ENCODE peak calls at places on chromosomes 13 and 19, in five cellular contexts. X, Y, O, A and W are unnamed samples. For H3K36me3, the result is how much of the 10 kb centered on the place peaks cover.

GRCh38 chr19:11306337-11306736 is 10.4 kb downstream of the TSPAN16 start:
- DNase-seq in X (no peak), Y (no peak), O (no peak), A (no peak), W (no peak)

GRCh38 chr13:51815848-51816247 is 11.9 kb upstream of the DHRS12 start:
- DNase-seq in X (no peak), Y (no peak), O (no peak), A (no peak), W (no peak)

GRCh38 chr19:39987167-39987566 is 9.7 kb upstream of the ZNF546 start:
- DNase-seq in X (no peak), Y (no peak), O (no peak), A (no peak), W (no peak)

GRCh38 chr19:29678484-29679106 is 13.3 kb downstream of the PLEKHF1 start:
- DNase-seq in X (peak), Y (peak), O (no peak), A (peak), W (no peak)

GRCh38 chr13:33334831-33335230 is 49.3 kb upstream of the STARD13 start:
- DNase-seq in X (no peak), Y (no peak), O (no peak), A (no peak), W (no peak)

GRCh38 chr19:35207391-35207871 is 21.1 kb downstream of the FAM187B start:
- DNase-seq in X (no peak), Y (no peak), O (no peak), A (no peak), W (no peak)

GRCh38 chr19:46927106-46927505 is 66.3 kb downstream of the ARHGAP35 start:
- DNase-seq in X (no peak), Y (no peak), O (no peak), A (no peak), W (no peak)

GRCh38 chr13:93352616-93353015 is 126.0 kb downstream of the GPC6 start:
- DNase-seq in X (no peak), Y (no peak), O (no peak), A (no peak), W (no peak)

GRCh38 chr13:103386341-103386740 is 320.1 kb upstream of the SLC10A2 start:
- DNase-seq in X (no peak), Y (no peak), O (no peak), A (no peak), W (no peak)

GRCh38 chr13:42394361-42395065 is 122.6 kb downstream of the AKAP11 start:
- DNase-seq in X (no peak), Y (no peak), O (no peak), A (no peak), W (no peak)

GRCh38 chr13:91185294-91185863 is 162.1 kb upstream of the MIR17HG start:
- DNase-seq in X (no peak), Y (no peak), O (no peak), A (no peak), W (no peak)

GRCh38 chr13:39688699-39689405 is 33.4 kb downstream of the COG6 start:
- DNase-seq in X (no peak), Y (no peak), O (no peak), A (no peak), W (no peak)

GRCh38 chr19:47663911-47664771 is 49.1 kb upstream of the EHD2 start:
- DNase-seq in X (peak), Y (peak), O (peak), A (no peak), W (peak)

GRCh38 chr13:102555914-102556553 is 40.8 kb upstream of the TPP2 start:
- DNase-seq in X (no peak), Y (no peak), O (no peak), A (no peak), W (no peak)

GRCh38 chr13:76917096-76917495 is 30.9 kb upstream of the KCTD12 start:
- DNase-seq in X (no peak), Y (no peak), O (no peak), A (no peak), W (no peak)

GRCh38 chr13:60226507-60226906 is 62.8 kb upstream of the DIAPH3 start:
- DNase-seq in X (no peak), Y (no peak), O (peak), A (no peak), W (no peak)

GRCh38 chr19:29622191-29623070 is 16.3 kb downstream of the POP4 start:
- DNase-seq in X (no peak), Y (no peak), O (no peak), A (peak), W (no peak)

GRCh38 chr13:30845297-30846214 is 60.5 kb upstream of the MEDAG start:
- DNase-seq in X (no peak), Y (no peak), O (no peak), A (no peak), W (no peak)

GRCh38 chr19:29783627-29784190 is 28.1 kb upstream of the CCNE1 start:
- DNase-seq in X (no peak), Y (no peak), O (no peak), A (no peak), W (no peak)

GRCh38 chr19:45742969-45743368 is 9.7 kb downstream of the MEIOSIN start:
- DNase-seq in X (no peak), Y (no peak), O (no peak), A (no peak), W (no peak)

GRCh38 chr13:87255394-87255793 is 415.8 kb upstream of the SLITRK5 start:
- DNase-seq in X (no peak), Y (no peak), O (no peak), A (no peak), W (no peak)

GRCh38 chr19:18577365-18577914 is 5.8 kb downstream of the UBA52 start:
- DNase-seq in X (no peak), Y (no peak), O (no peak), A (no peak), W (no peak)

GRCh38 chr19:35344511-35345031 is 3.1 kb upstream of the FFAR1 start:
- DNase-seq in X (no peak), Y (no peak), O (peak), A (peak), W (no peak)

GRCh38 chr19:58474997-58475713 is 997 bp upstream of the ZNF446 start:
- DNase-seq in X (no peak), Y (no peak), O (no peak), A (no peak), W (no peak)

GRCh38 chr13:41905600-41906254 is 55.2 kb downstream of the VWA8 start:
- DNase-seq in X (no peak), Y (no peak), O (no peak), A (no peak), W (no peak)

GRCh38 chr13:20127563-20128458 is 33.0 kb downstream of the GJA3 start:
- DNase-seq in X (peak), Y (peak), O (peak), A (peak), W (peak)

GRCh38 chr13:92842145-92842544 is 384.5 kb upstream of the GPC6 start:
- DNase-seq in X (no peak), Y (no peak), O (no peak), A (no peak), W (no peak)

GRCh38 chr13:99995104-99995502 is 13.5 kb downstream of the ZIC2 start:
- DNase-seq in X (no peak), Y (no peak), O (no peak), A (no peak), W (no peak)

GRCh38 chr19:20422616-20423205 is 142.9 kb downstream of the ZNF737 start:
- DNase-seq in X (no peak), Y (peak), O (no peak), A (peak), W (no peak)

GRCh38 chr13:67048793-67049150 is 181.4 kb downstream of the PCDH9 start:
- DNase-seq in X (no peak), Y (no peak), O (no peak), A (no peak), W (no peak)

GRCh38 chr13:87877477-87877876 is 206.3 kb downstream of the SLITRK5 start:
- DNase-seq in X (no peak), Y (no peak), O (no peak), A (no peak), W (no peak)

DNA sequence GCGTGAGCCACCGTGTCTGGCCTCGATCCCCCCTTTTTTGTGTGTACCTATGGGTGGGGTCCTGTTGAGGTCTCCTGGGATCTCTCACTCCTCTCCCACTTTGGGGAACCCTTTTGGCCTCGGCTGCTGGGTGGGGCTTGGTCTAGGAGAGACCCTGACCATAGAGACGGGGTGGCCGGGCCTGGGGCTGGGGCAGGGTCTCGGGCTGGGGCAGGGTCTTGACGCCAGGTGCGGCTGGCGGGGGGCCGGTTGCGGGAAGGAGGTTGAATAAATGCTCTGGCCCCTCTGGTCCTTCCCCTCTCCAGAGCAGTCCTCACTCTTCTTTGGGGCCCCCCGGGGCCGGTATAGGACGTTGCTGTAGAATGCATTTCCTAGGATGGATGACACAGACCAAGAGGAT is 9.7 kb downstream of the TMIGD2 start:
- DNase-seq in X (no peak), Y (no peak), O (no peak), A (no peak), W (no peak)
- H3K36me3 ChIP-seq in X (under half), Y (under half), O (under half), A (under half), W (under half)

DNA sequence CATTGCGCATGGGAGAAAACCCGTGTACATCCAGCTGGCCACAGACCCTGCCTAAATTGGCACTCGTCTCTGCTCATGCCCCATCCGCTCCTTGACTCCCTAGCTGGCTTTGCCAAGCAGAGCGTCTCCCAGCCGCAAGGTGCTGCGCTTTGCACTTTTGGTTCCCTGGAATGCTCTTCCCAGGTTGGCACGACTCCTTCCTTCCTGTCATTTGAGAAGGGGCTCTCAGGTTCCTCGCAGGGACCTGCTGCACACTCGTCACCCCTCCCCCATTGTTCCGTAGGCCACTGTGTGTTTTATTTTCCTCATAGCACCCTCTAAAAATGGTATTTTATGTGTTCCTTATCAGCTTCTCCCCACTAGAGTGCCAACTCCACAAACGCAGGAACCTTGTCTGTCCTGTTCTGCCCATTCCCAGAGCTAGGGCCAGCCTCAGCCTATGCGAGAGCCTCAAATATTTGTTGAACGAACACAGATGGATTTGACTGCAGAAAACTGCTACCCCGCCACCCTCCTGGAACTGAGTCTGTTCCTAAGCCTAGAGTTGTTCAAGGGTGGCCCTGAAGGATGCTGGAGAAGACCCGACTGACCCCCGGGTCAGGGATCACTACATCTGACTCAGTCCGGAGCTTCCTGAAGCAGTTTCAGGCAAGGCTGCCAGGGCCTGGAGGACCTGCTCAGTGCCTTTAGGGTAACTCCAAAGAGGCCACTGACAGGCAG is 8.4 kb upstream of the CEBPA start:
- DNase-seq in X (no peak), Y (no peak), O (peak), A (no peak), W (no peak)
- TF ChIP-seq POLR2A in X (no peak), Y (no peak), O (no peak), A (no peak), W (no peak)

GRCh38 chr13:43784491-43784890 is 2.3 kb downstream of the ENOX1 start:
- DNase-seq in X (no peak), Y (no peak), O (no peak), A (no peak), W (no peak)

GRCh38 chr13:43782686-43783085 is 4.1 kb downstream of the ENOX1 start:
- DNase-seq in X (no peak), Y (no peak), O (no peak), A (no peak), W (no peak)

GRCh38 chr13:43785166-43785680 is 1.5 kb downstream of the ENOX1 start:
- DNase-seq in X (no peak), Y (no peak), O (no peak), A (no peak), W (no peak)

GRCh38 chr13:43785681-43786471 is 896 bp downstream of the ENOX1 start:
- DNase-seq in X (peak), Y (peak), O (peak), A (peak), W (peak)

DNA sequence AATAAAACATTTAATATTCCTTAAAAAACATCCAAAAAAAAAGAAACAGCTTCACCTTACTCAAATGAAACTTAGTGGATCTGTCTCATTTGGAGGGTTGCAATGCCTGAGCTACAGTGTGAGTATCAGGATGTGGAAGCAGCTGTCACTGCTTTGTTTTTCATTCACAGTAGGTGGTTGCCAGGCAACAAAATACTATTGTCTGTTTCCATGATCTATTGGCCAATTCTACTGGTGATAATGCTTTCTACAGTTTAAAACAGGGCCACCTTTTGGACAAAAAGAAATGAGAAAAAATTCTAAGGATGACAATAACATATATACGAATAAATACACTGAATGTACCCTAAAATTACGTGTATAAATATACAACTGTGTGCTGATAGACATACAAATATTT is 3.0 kb downstream of the ENOX1 start:
- DNase-seq in X (no peak), Y (no peak), O (no peak), A (no peak), W (no peak)
- H3K27ac ChIP-seq in X (no peak), Y (no peak), O (no peak), A (peak), W (no peak)

GRCh38 chr19:49349567-49349966 is 12.6 kb downstream of the TEAD2 start:
- DNase-seq in X (no peak), Y (no peak), O (no peak), A (no peak), W (no peak)

GRCh38 chr19:49344516-49345423 is 9.6 kb downstream of the CD37 start:
- DNase-seq in X (no peak), Y (no peak), O (no peak), A (no peak), W (no peak)

GRCh38 chr19:49348305-49349188 is 13.3 kb downstream of the CD37 start:
- DNase-seq in X (no peak), Y (no peak), O (no peak), A (no peak), W (no peak)

GRCh38 chr19:49347835-49348234 is 12.6 kb downstream of the CD37 start:
- DNase-seq in X (peak), Y (no peak), O (no peak), A (no peak), W (no peak)

DNA sequence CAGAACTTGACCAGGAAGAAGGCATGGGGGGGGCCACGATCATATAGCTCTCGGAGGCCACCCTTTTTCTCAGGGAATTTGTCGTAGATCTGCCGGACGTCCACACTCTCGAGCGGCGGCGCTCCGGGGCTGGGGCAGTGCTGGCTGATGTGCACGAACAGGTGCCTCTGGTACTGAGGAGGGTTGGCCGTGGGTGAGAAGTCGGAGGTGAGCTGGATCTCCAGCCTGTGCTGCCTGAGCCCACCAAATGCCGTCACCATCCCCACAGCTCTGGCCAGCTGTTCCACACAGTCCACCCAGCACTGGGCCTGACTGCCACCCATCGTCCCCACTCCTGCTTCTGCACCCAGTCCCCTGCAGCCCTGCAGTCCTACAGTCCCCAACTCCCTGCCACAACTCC is 12.0 kb downstream of the CD37 start:
- DNase-seq in X (no peak), Y (no peak), O (no peak), A (no peak), W (no peak)
- H3K36me3 ChIP-seq in X (under half), Y (under half), O (under half), A (half or more), W (under half)